ENCODE peak calls at places on chromosomes 6 and 20, in seven cellular contexts. I, N, M, R, W, G and T are unnamed samples.

GRCh38 chr20:9617062-9617461 is 102.7 kb downstream of the LAMP5 start:
- ATAC-seq in W (peak), I (peak), M (peak), G (peak), N (no peak), R (peak), T (peak)

GRCh38 chr20:63232235-63233060 is 3.3 kb upstream of the BIRC7 start:
- ATAC-seq in N (no peak), M (peak), I (peak), R (no peak), W (no peak), G (no peak), T (no peak)

GRCh38 chr6:107697682-107698081 is 126.4 kb downstream of the SCML4 start:
- ATAC-seq in N (no peak), R (no peak), I (no peak), W (no peak), G (no peak), M (peak), T (no peak)

GRCh38 chr20:54194724-54195438 is 13.0 kb upstream of the PFDN4 start:
- ATAC-seq in M (peak), W (no peak), G (no peak), R (no peak), N (no peak), I (no peak), T (peak)

GRCh38 chr6:145453376-145453775 is 281.9 kb downstream of the EPM2A start:
- ATAC-seq in G (no peak), I (no peak), M (no peak), W (no peak), N (no peak), R (no peak), T (no peak)

GRCh38 chr6:108578595-108579038 is 17.9 kb downstream of the FOXO3 start:
- ATAC-seq in W (peak), G (peak), M (peak), R (peak), I (peak), N (no peak), T (peak)

GRCh38 chr6:143205983-143206382 is 145.3 kb downstream of the AIG1 start:
- ATAC-seq in R (peak), M (no peak), I (no peak), G (peak), N (no peak), W (peak), T (peak)

GRCh38 chr6:156658596-156659316 is 118.4 kb upstream of the ARID1B start:
- ATAC-seq in G (peak), R (no peak), M (peak), I (peak), N (no peak), W (no peak), T (no peak)

GRCh38 chr6:13188306-13188705 is 140.0 kb downstream of the TBC1D7 start:
- ATAC-seq in W (no peak), G (no peak), I (no peak), N (no peak), M (no peak), R (no peak), T (no peak)

GRCh38 chr20:35039146-35039545 is 53.5 kb downstream of the TRPC4AP start:
- ATAC-seq in N (no peak), W (no peak), R (peak), G (peak), I (peak), M (no peak), T (no peak)

GRCh38 chr6:106253194-106253593 is 72.4 kb downstream of the ATG5 start:
- ATAC-seq in R (no peak), I (no peak), N (no peak), M (no peak), G (no peak), W (no peak), T (peak)

GRCh38 chr6:96626749-96627353 is 63.9 kb downstream of the FHL5 start:
- ATAC-seq in M (peak), W (no peak), I (peak), G (peak), R (no peak), N (peak), T (peak)

GRCh38 chr20:32762754-32763201 is 593 bp downstream of the DNMT3B start:
- ATAC-seq in W (peak), G (no peak), M (peak), R (peak), I (peak), N (peak), T (peak)

GRCh38 chr20:47652301-47652700 is 133.0 kb downstream of the SULF2 start:
- ATAC-seq in G (no peak), M (no peak), N (no peak), I (no peak), R (no peak), W (no peak), T (no peak)

GRCh38 chr6:95576621-95577316 is 566 bp upstream of the MANEA start:
- ATAC-seq in I (peak), N (no peak), W (no peak), R (no peak), M (no peak), G (peak), T (peak)

GRCh38 chr6:158022749-158023596 is 41.3 kb downstream of the SYNJ2 start:
- ATAC-seq in M (no peak), W (no peak), G (no peak), R (no peak), N (no peak), I (no peak), T (no peak)

GRCh38 chr6:139569561-139569960 is 195.1 kb upstream of the CITED2 start:
- ATAC-seq in I (peak), M (peak), R (no peak), W (no peak), G (no peak), N (no peak), T (peak)

GRCh38 chr6:44615621-44616020 is 228.1 kb downstream of the CDC5L start:
- ATAC-seq in R (no peak), N (no peak), I (no peak), M (no peak), W (no peak), G (no peak), T (no peak)

GRCh38 chr6:73870907-73871306 is 174.9 kb downstream of the CD109 start:
- ATAC-seq in G (no peak), N (no peak), I (no peak), R (no peak), W (no peak), M (no peak), T (no peak)

GRCh38 chr6:161349886-161350285 is 76.0 kb upstream of the AGPAT4 start:
- ATAC-seq in W (no peak), I (no peak), N (no peak), M (no peak), G (no peak), R (no peak), T (no peak)

GRCh38 chr20:25254571-25254970 is 6.7 kb downstream of the PYGB start:
- ATAC-seq in G (peak), R (peak), N (no peak), M (no peak), I (no peak), W (peak), T (peak)

GRCh38 chr6:14366880-14367279 is 249.3 kb downstream of the CD83 start:
- ATAC-seq in G (peak), I (no peak), N (no peak), W (peak), M (no peak), R (peak), T (no peak)